ENCODE peak calls at places on chromosomes 5 and 9, in five cellular contexts. R is HepG2, Y is GM12878, V is SK-N-SH, I is K562. Q is an unnamed sample.

GRCh38 chr5:4142842-4143241 is 547.2 kb downstream of the IRX1 start:
- DNase-seq in R (no peak), Y (no peak), V (no peak), I (no peak), Q (no peak)

GRCh38 chr5:132883261-132883834 is 9.9 kb downstream of the LEAP2 start:
- DNase-seq in R (peak), Y (no peak), V (peak), I (peak), Q (peak)

GRCh38 chr9:1939926-1940368 is 75.2 kb upstream of the SMARCA2 start:
- DNase-seq in R (peak), Y (peak), V (peak), I (no peak), Q (peak)

GRCh38 chr9:99296375-99296951 is 74.4 kb downstream of the SEC61B start:
- DNase-seq in R (no peak), Y (no peak), V (peak), I (peak), Q (no peak)

GRCh38 chr5:72397836-72398235 is 77.7 kb downstream of the PTCD2 start:
- DNase-seq in R (no peak), Y (no peak), V (no peak), I (no peak), Q (no peak)

GRCh38 chr5:75663621-75664285 is 52.5 kb downstream of the ANKDD1B start:
- DNase-seq in R (no peak), Y (no peak), V (no peak), I (no peak), Q (no peak)

GRCh38 chr9:96884443-96884842 is 30.1 kb upstream of the ZNF782 start:
- DNase-seq in R (peak), Y (no peak), V (no peak), I (peak), Q (no peak)

GRCh38 chr9:90898229-90898628 is 96.6 kb downstream of the SYK start:
- DNase-seq in R (no peak), Y (no peak), V (no peak), I (no peak), Q (no peak)

GRCh38 chr9:91577540-91577939 is 153.9 kb upstream of the NFIL3 start:
- DNase-seq in R (no peak), Y (no peak), V (no peak), I (no peak), Q (no peak)

GRCh38 chr5:157998021-157998504 is 139.1 kb upstream of the CLINT1 start:
- DNase-seq in R (no peak), Y (no peak), V (no peak), I (no peak), Q (no peak)

GRCh38 chr5:179912951-179913350 is 5.3 kb upstream of the TBC1D9B start:
- DNase-seq in R (no peak), Y (no peak), V (no peak), I (no peak), Q (no peak)

GRCh38 chr9:80086822-80087345 is 515.1 kb downstream of the TLE4 start:
- DNase-seq in R (no peak), Y (no peak), V (no peak), I (no peak), Q (no peak)

GRCh38 chr9:3179716-3180115 is 335.8 kb upstream of the PUM3 start:
- DNase-seq in R (no peak), Y (no peak), V (no peak), I (no peak), Q (no peak)

GRCh38 chr5:10617103-10617502 is 53.2 kb downstream of the ANKRD33B start:
- DNase-seq in R (no peak), Y (no peak), V (no peak), I (no peak), Q (no peak)

GRCh38 chr5:68279960-68280359 is 64.4 kb downstream of the PIK3R1 start:
- DNase-seq in R (no peak), Y (no peak), V (no peak), I (no peak), Q (no peak)

GRCh38 chr5:82470185-82470584 is 192.0 kb upstream of the RPS23 start:
- DNase-seq in R (no peak), Y (no peak), V (no peak), I (no peak), Q (no peak)

GRCh38 chr9:19939890-19940289 is 151.1 kb upstream of the SLC24A2 start:
- DNase-seq in R (no peak), Y (no peak), V (no peak), I (no peak), Q (no peak)

GRCh38 chr5:169701910-169702451 is 64.9 kb downstream of the DOCK2 start:
- DNase-seq in R (no peak), Y (no peak), V (peak), I (no peak), Q (peak)

GRCh38 chr5:60959156-60959555 is 14.2 kb downstream of the NDUFAF2 start:
- DNase-seq in R (no peak), Y (no peak), V (peak), I (no peak), Q (no peak)

GRCh38 chr9:84385357-84386040 is 44.9 kb upstream of the SLC28A3 start:
- DNase-seq in R (no peak), Y (no peak), V (no peak), I (no peak), Q (no peak)

GRCh38 chr5:134114886-134115805 is 665 bp downstream of the TCF7 start:
- DNase-seq in R (peak), Y (no peak), V (peak), I (peak), Q (peak)

GRCh38 chr5:66246621-66247020 is 102.5 kb downstream of the SREK1 start:
- DNase-seq in R (no peak), Y (no peak), V (no peak), I (no peak), Q (no peak)

GRCh38 chr9:134775552-134775951 is 105.1 kb upstream of the FCN2 start:
- DNase-seq in R (no peak), Y (no peak), V (no peak), I (no peak), Q (no peak)

GRCh38 chr5:127934791-127935256 is 148.7 kb upstream of the SLC12A2 start:
- DNase-seq in R (peak), Y (no peak), V (no peak), I (no peak), Q (peak)

GRCh38 chr9:114231218-114232090 is 76.1 kb downstream of the COL27A1 start:
- DNase-seq in R (no peak), Y (no peak), V (peak), I (no peak), Q (no peak)

GRCh38 chr5:141692919-141693848 is 11.2 kb upstream of the ARAP3 start:
- DNase-seq in R (no peak), Y (no peak), V (no peak), I (peak), Q (no peak)

GRCh38 chr9:36191290-36191645 is 547 bp downstream of the CLTA start:
- DNase-seq in R (no peak), Y (no peak), V (no peak), I (no peak), Q (no peak)

GRCh38 chr5:142674438-142675210 is 11.3 kb downstream of the FGF1 start:
- DNase-seq in R (no peak), Y (no peak), V (no peak), I (no peak), Q (no peak)

GRCh38 chr5:10705736-10706135 is 55.3 kb downstream of the DAP start:
- DNase-seq in R (no peak), Y (no peak), V (no peak), I (no peak), Q (no peak)

GRCh38 chr9:118318770-118319443 is 614.7 kb downstream of the TLR4 start:
- DNase-seq in R (no peak), Y (no peak), V (peak), I (no peak), Q (no peak)

GRCh38 chr5:67264056-67264455 is 67.5 kb upstream of the CD180 start:
- DNase-seq in R (no peak), Y (no peak), V (no peak), I (no peak), Q (no peak)

GRCh38 chr9:124349267-124349666 is 66.0 kb downstream of the PSMB7 start:
- DNase-seq in R (no peak), Y (no peak), V (no peak), I (no peak), Q (no peak)

GRCh38 chr5:131795128-131795719 is 1.6 kb downstream of the FNIP1 start:
- DNase-seq in R (no peak), Y (no peak), V (no peak), I (no peak), Q (no peak)

DNA sequence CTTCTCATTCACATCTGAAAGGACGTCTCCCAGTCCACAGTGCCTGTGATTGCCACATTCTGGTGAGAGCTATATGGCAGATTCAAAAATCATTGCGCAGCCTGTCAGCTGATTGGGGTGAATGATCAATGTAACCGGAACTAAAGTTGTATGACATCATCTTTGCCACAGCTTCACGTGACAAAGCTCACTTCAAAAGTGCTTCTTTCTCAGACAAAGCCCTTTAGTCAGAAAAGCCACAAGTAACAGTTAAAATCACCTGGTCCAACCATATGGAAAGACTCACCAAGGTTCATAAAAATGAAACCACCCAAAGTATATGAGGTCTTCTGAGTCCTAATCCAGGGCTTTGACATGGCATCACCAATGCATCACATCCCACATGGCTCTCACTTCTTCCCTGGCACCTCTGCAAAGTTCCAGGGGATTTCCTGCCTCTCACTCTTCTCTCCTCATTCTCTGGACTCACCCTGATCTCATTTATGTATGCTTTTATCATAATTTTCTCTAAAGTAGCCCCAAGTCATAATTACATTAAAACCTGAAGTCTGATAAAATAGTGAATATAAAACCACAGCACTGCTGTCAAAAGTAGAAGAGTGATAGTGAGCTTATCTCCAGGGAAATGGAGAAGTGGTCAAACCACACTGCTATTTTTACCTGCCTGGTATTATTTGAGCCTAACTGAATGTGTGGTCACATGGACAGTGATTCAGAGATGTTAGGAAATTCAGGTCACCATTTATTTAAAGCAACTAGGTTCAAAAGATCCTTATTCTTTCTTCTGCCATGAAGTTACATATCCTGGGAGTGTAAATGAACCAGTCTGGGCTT is 193.1 kb upstream of the PTGER4 start:
- DNase-seq in R (no peak), Y (peak), V (no peak), I (no peak), Q (no peak)
- TF ChIP-seq FOXM1 in R (no peak), Y (peak), V (no peak), I (no peak), Q (no peak)

GRCh38 chr5:107303581-107303980 is 367.2 kb downstream of the EFNA5 start:
- DNase-seq in R (no peak), Y (no peak), V (no peak), I (no peak), Q (no peak)

GRCh38 chr5:107300928-107301327 is 369.8 kb downstream of the EFNA5 start:
- DNase-seq in R (no peak), Y (no peak), V (no peak), I (no peak), Q (no peak)

GRCh38 chr5:107304671-107305070 is 366.1 kb downstream of the EFNA5 start:
- DNase-seq in R (no peak), Y (no peak), V (no peak), I (no peak), Q (no peak)

GRCh38 chr5:107303163-107303562 is 367.6 kb downstream of the EFNA5 start:
- DNase-seq in R (no peak), Y (no peak), V (no peak), I (no peak), Q (no peak)

DNA sequence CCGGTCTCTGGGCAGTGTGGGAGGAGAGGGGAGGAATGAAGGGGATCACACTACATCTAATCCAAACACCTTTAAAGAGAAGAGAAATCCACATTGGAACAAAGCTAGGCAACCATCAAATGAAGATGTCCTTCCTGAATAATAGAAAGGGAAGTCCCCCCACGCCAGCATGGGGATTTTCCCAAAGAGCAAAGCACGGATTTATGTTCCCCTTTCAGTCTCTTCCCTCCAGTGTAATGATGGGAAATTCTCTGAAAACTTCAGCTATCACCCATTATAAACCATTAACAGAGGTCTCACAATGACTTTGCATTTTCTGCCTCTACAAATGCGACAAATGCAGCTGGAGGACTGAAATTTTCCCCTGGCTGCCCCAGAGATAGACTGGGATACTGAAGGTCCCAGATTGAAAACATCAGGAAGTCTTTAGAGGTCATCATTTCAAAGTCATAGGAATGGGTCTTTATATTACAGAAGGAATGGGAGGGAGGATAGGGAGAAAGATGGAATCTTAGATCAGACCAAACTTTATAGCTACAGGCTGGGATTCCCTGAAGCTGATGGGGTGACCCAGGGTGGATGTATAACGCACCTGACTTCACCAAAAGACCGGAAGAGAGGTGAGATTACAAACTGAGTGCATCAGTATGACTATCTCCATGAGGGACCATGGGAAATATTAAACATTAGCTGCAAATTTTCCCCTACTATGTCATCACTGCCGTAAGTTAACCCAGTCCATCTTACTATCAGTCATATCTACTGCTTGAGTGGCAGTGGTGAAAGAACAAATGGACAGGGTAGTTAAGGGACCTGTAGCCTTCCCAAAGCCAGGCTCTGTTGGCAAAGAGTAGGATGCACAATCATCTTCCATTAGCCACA is 368.5 kb downstream of the EFNA5 start:
- DNase-seq in R (no peak), Y (no peak), V (no peak), I (no peak), Q (no peak)
- TF ChIP-seq FOXM1 in R (no peak), Y (no peak), V (no peak), I (no peak), Q (no peak)

GRCh38 chr5:172437445-172438303 is 16.7 kb downstream of the SH3PXD2B start:
- DNase-seq in R (peak), Y (no peak), V (peak), I (no peak), Q (peak)
- TF ChIP-seq FOXM1 in R (no peak), Y (no peak), V (no peak), I (no peak), Q (no peak)

GRCh38 chr5:154365823-154366222 is 80.0 kb upstream of the SAP30L start:
- DNase-seq in R (peak), Y (no peak), V (no peak), I (no peak), Q (no peak)
- TF ChIP-seq FOXM1 in R (no peak), Y (no peak), V (no peak), I (no peak), Q (no peak)

GRCh38 chr9:27569406-27569805 is 3.9 kb downstream of the C9orf72 start:
- DNase-seq in R (peak), Y (no peak), V (no peak), I (no peak), Q (no peak)

GRCh38 chr9:27573699-27574265 is 501 bp upstream of the C9orf72 start:
- DNase-seq in R (peak), Y (peak), V (peak), I (peak), Q (peak)

GRCh38 chr9:27572036-27572435 is 1.2 kb downstream of the C9orf72 start:
- DNase-seq in R (no peak), Y (no peak), V (no peak), I (no peak), Q (no peak)

GRCh38 chr9:27572566-27572917 is 739 bp downstream of the C9orf72 start:
- DNase-seq in R (peak), Y (no peak), V (peak), I (no peak), Q (peak)

GRCh38 chr9:27572918-27573698 is at the start of gene C9orf72:
- DNase-seq in R (peak), Y (no peak), V (peak), I (peak), Q (peak)
- TF ChIP-seq FOXM1 in R (no peak), Y (no peak), V (no peak), I (no peak), Q (no peak)

GRCh38 chr9:6199596-6199995 is 16.0 kb upstream of the IL33 start:
- DNase-seq in R (no peak), Y (no peak), V (no peak), I (no peak), Q (no peak)

GRCh38 chr9:6195714-6196360 is 19.8 kb upstream of the IL33 start:
- DNase-seq in R (no peak), Y (no peak), V (no peak), I (no peak), Q (no peak)

GRCh38 chr9:6197330-6197729 is 18.3 kb upstream of the IL33 start:
- DNase-seq in R (peak), Y (no peak), V (no peak), I (no peak), Q (peak)

GRCh38 chr9:6198251-6198650 is 17.4 kb upstream of the IL33 start:
- DNase-seq in R (no peak), Y (no peak), V (no peak), I (no peak), Q (no peak)

GRCh38 chr9:6194934-6195333 is 20.7 kb upstream of the IL33 start:
- DNase-seq in R (peak), Y (no peak), V (no peak), I (peak), Q (no peak)
- TF ChIP-seq FOXM1 in R (no peak), Y (no peak), V (no peak), I (no peak), Q (no peak)

GRCh38 chr5:154198611-154199230 is 8.2 kb downstream of the GALNT10 start:
- DNase-seq in R (peak), Y (no peak), V (no peak), I (no peak), Q (no peak)
- TF ChIP-seq FOXM1 in R (no peak), Y (no peak), V (no peak), I (no peak), Q (no peak)